ENCODE peak calls at places on chromosomes 6 and 20, in seven cellular contexts. Y is cardiac muscle cell, I is transverse colon, X is left ventricle myocardium inferior, G is colonic mucosa, R is tibial nerve, E is Panc1. J is an unnamed sample.

GRCh38 chr20:51661609-51662178 is 106.5 kb downstream of the ATP9A start:
- DNase-seq in Y (no peak), I (no peak), X (no peak), G (no peak), R (no peak), E (no peak), J (no peak)

GRCh38 chr6:80872194-80872950 is 765.9 kb downstream of the BCKDHB start:
- DNase-seq in Y (no peak), I (no peak), X (peak), G (no peak), R (peak), E (no peak), J (no peak)

GRCh38 chr6:51584163-51584562 is 503.2 kb downstream of the PKHD1 start:
- DNase-seq in Y (no peak), I (no peak), X (no peak), G (no peak), R (no peak), E (no peak), J (no peak)

GRCh38 chr6:34459899-34460593 is 5.8 kb upstream of the PACSIN1 start:
- DNase-seq in Y (peak), I (peak), X (no peak), G (peak), R (peak), E (peak), J (no peak)

GRCh38 chr20:51534764-51535386 is 7.6 kb downstream of the NFATC2 start:
- DNase-seq in Y (no peak), I (no peak), X (no peak), G (no peak), R (no peak), E (no peak), J (no peak)

GRCh38 chr6:133610271-133610840 is 278.6 kb upstream of the TCF21 start:
- DNase-seq in Y (no peak), I (no peak), X (no peak), G (no peak), R (no peak), E (no peak), J (no peak)

GRCh38 chr6:14638932-14639875 is 521.6 kb downstream of the CD83 start:
- DNase-seq in Y (no peak), I (peak), X (peak), G (peak), R (no peak), E (no peak), J (no peak)

GRCh38 chr20:16173044-16173443 is 400.2 kb downstream of the KIF16B start:
- DNase-seq in Y (no peak), I (no peak), X (no peak), G (no peak), R (no peak), E (no peak), J (no peak)

GRCh38 chr6:118509009-118509617 is 39.0 kb upstream of the PLN start:
- DNase-seq in Y (peak), I (no peak), X (no peak), G (no peak), R (peak), E (peak), J (no peak)

GRCh38 chr6:108437821-108438220 is 122.9 kb upstream of the FOXO3 start:
- DNase-seq in Y (no peak), I (no peak), X (no peak), G (no peak), R (no peak), E (no peak), J (no peak)

GRCh38 chr6:89369009-89369408 is 16.5 kb upstream of the UBE2J1 start:
- DNase-seq in Y (peak), I (peak), X (peak), G (peak), R (peak), E (no peak), J (no peak)

GRCh38 chr6:13470240-13471140 is 16.9 kb downstream of the GFOD1 start:
- DNase-seq in Y (no peak), I (no peak), X (no peak), G (no peak), R (no peak), E (no peak), J (no peak)

GRCh38 chr20:45823949-45824835 is 2.9 kb downstream of the TNNC2 start:
- DNase-seq in Y (peak), I (peak), X (peak), G (peak), R (no peak), E (no peak), J (no peak)

GRCh38 chr6:134288538-134289203 is 29.2 kb downstream of the SGK1 start:
- DNase-seq in Y (no peak), I (no peak), X (no peak), G (no peak), R (peak), E (peak), J (no peak)

GRCh38 chr6:120108061-120108795 is 758.7 kb upstream of the MAN1A1 start:
- DNase-seq in Y (no peak), I (no peak), X (no peak), G (no peak), R (no peak), E (no peak), J (no peak)

GRCh38 chr20:61230166-61230565 is 21.9 kb upstream of the CDH4 start:
- DNase-seq in Y (no peak), I (no peak), X (no peak), G (no peak), R (no peak), E (no peak), J (no peak)

GRCh38 chr6:54847799-54848597 is 1.4 kb downstream of the FAM83B start:
- DNase-seq in Y (no peak), I (no peak), X (no peak), G (peak), R (no peak), E (peak), J (no peak)

GRCh38 chr6:22804620-22805271 is 235.4 kb downstream of the HDGFL1 start:
- DNase-seq in Y (no peak), I (no peak), X (no peak), G (no peak), R (no peak), E (no peak), J (no peak)

GRCh38 chr6:135600931-135601330 is 103.4 kb upstream of the AHI1 start:
- DNase-seq in Y (no peak), I (no peak), X (no peak), G (no peak), R (no peak), E (no peak), J (no peak)

GRCh38 chr6:145400508-145400907 is 334.8 kb downstream of the EPM2A start:
- DNase-seq in Y (no peak), I (no peak), X (no peak), G (no peak), R (no peak), E (no peak), J (no peak)

GRCh38 chr20:12067686-12068085 is 150.0 kb downstream of the BTBD3 start:
- DNase-seq in Y (peak), I (no peak), X (no peak), G (no peak), R (no peak), E (no peak), J (no peak)

GRCh38 chr6:134173936-134174789 is 121.7 kb upstream of the SLC2A12 start:
- DNase-seq in Y (peak), I (peak), X (peak), G (peak), R (peak), E (peak), J (no peak)

GRCh38 chr20:37714973-37715657 is 21.3 kb downstream of the CTNNBL1 start:
- DNase-seq in Y (no peak), I (no peak), X (no peak), G (no peak), R (no peak), E (no peak), J (no peak)

GRCh38 chr6:139539852-139540251 is 165.4 kb upstream of the CITED2 start:
- DNase-seq in Y (no peak), I (peak), X (peak), G (no peak), R (no peak), E (peak), J (no peak)

GRCh38 chr6:148839044-148839443 is 92.2 kb downstream of the UST start:
- DNase-seq in Y (no peak), I (no peak), X (no peak), G (no peak), R (no peak), E (no peak), J (no peak)

GRCh38 chr6:125262026-125263013 is 39.4 kb downstream of the HDDC2 start:
- DNase-seq in Y (no peak), I (no peak), X (no peak), G (no peak), R (no peak), E (no peak), J (no peak)

GRCh38 chr6:105835373-105835772 is 250.8 kb upstream of the PRDM1 start:
- DNase-seq in Y (peak), I (peak), X (no peak), G (no peak), R (no peak), E (no peak), J (no peak)

GRCh38 chr6:29477923-29478450 is 9.8 kb downstream of the MAS1L start:
- DNase-seq in Y (no peak), I (no peak), X (no peak), G (no peak), R (no peak), E (no peak), J (no peak)

GRCh38 chr6:97958143-97958542 is 675.1 kb upstream of the MMS22L start:
- DNase-seq in Y (no peak), I (no peak), X (peak), G (no peak), R (no peak), E (no peak), J (no peak)

GRCh38 chr20:57493091-57493615 is 31.8 kb downstream of the CTCFL start:
- DNase-seq in Y (no peak), I (no peak), X (no peak), G (no peak), R (no peak), E (no peak), J (no peak)

GRCh38 chr6:145055567-145055966 is 679.8 kb downstream of the EPM2A start:
- DNase-seq in Y (no peak), I (no peak), X (no peak), G (no peak), R (no peak), E (no peak), J (no peak)

GRCh38 chr6:113873043-113873667 is 16.0 kb downstream of the MARCKS start:
- DNase-seq in Y (no peak), I (peak), X (peak), G (peak), R (peak), E (no peak), J (peak)

GRCh38 chr20:34891166-34892062 is 15.0 kb downstream of the ACSS2 start:
- DNase-seq in Y (no peak), I (no peak), X (no peak), G (no peak), R (no peak), E (peak), J (no peak)

GRCh38 chr20:43415661-43416430 is 41.9 kb upstream of the SRSF6 start:
- DNase-seq in Y (no peak), I (no peak), X (no peak), G (no peak), R (no peak), E (no peak), J (no peak)

GRCh38 chr6:146470091-146470770 is 73.4 kb upstream of the RAB32 start:
- DNase-seq in Y (no peak), I (no peak), X (no peak), G (no peak), R (no peak), E (no peak), J (no peak)

GRCh38 chr20:64233725-64234124 is 21.8 kb upstream of the PCMTD2 start:
- DNase-seq in Y (no peak), I (no peak), X (peak), G (no peak), R (no peak), E (no peak), J (no peak)

GRCh38 chr6:134029495-134030455 is 22.6 kb downstream of the SLC2A12 start:
- DNase-seq in Y (no peak), I (no peak), X (no peak), G (no peak), R (no peak), E (no peak), J (no peak)

GRCh38 chr6:10771371-10771894 is 23.8 kb downstream of the TMEM14B start:
- DNase-seq in Y (peak), I (no peak), X (no peak), G (no peak), R (no peak), E (no peak), J (no peak)

GRCh38 chr6:165559632-165560031 is 103.4 kb downstream of the PDE10A start:
- DNase-seq in Y (no peak), I (no peak), X (no peak), G (no peak), R (no peak), E (no peak), J (no peak)

GRCh38 chr20:17626217-17627007 is 55.6 kb downstream of the RRBP1 start:
- DNase-seq in Y (no peak), I (no peak), X (peak), G (no peak), R (no peak), E (no peak), J (no peak)
- TF ChIP-seq CTCF in Y (no peak), I (no peak), X (no peak), G (no peak), R (no peak), E (no peak), J (no peak)

GRCh38 chr6:84868149-84868548 is 103.8 kb upstream of the TBX18 start:
- DNase-seq in Y (no peak), I (no peak), X (no peak), G (no peak), R (no peak), E (no peak), J (no peak)

GRCh38 chr6:84871925-84872324 is 107.5 kb upstream of the TBX18 start:
- DNase-seq in Y (no peak), I (no peak), X (no peak), G (no peak), R (no peak), E (no peak), J (no peak)

GRCh38 chr6:84870693-84871092 is 106.3 kb upstream of the TBX18 start:
- DNase-seq in Y (no peak), I (no peak), X (no peak), G (no peak), R (no peak), E (no peak), J (no peak)

GRCh38 chr6:84866715-84867114 is 102.3 kb upstream of the TBX18 start:
- DNase-seq in Y (no peak), I (no peak), X (no peak), G (no peak), R (no peak), E (no peak), J (no peak)

GRCh38 chr6:84867521-84867920 is 103.1 kb upstream of the TBX18 start:
- DNase-seq in Y (no peak), I (no peak), X (no peak), G (no peak), R (no peak), E (no peak), J (no peak)
- H3K27ac ChIP-seq in Y (no peak), I (no peak), X (no peak), G (no peak), R (no peak), E (no peak), J (no peak)

DNA sequence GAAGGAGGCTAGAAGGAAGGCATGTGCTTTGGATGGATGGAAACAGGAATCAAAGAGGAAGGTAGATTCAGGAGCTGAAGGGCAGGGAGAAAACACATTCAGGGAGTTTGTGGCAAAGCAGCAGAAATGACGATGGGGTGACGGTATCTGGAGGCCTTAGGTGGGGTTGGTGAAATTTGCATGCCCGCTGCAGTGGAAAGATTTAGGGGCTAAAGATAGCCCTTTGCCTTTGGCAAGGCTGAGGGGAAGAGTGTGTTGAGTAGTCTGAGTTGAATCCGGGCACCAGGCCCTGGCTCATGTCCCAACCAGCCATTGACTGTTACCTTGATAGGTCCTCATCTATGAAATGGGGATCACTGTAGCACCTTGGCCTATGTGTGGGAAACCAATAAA is 1.3 kb downstream of the GZF1 start:
- DNase-seq in Y (no peak), I (no peak), X (peak), G (no peak), R (no peak), E (no peak), J (no peak)
- H3K4me3 ChIP-seq in Y (peak), I (no peak), X (peak), G (peak), R (no peak), E (peak), J (peak)

DNA sequence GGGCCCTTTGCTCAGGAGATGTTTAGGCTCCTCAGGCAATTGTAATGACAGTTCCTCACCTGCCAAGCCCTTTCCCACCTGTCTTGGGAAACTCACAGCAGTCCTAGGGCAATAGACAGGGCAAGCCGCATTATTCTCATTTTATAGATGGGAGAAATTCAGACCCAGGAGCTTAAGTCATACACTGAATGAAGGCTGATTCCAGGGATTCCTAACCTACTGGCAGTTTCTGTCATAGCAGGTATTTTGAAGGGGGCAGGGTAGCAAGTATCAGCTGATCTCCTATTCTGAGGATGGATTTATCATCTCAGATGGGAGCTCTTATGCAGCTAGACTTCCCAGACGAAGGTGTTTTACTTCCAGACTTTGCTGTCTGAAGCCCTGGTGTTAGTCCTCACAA is 61.4 kb upstream of the MYL9 start:
- DNase-seq in Y (no peak), I (no peak), X (no peak), G (no peak), R (no peak), E (no peak), J (no peak)
- TF ChIP-seq CTCF in Y (no peak), I (no peak), X (no peak), G (no peak), R (no peak), E (no peak), J (no peak)

DNA sequence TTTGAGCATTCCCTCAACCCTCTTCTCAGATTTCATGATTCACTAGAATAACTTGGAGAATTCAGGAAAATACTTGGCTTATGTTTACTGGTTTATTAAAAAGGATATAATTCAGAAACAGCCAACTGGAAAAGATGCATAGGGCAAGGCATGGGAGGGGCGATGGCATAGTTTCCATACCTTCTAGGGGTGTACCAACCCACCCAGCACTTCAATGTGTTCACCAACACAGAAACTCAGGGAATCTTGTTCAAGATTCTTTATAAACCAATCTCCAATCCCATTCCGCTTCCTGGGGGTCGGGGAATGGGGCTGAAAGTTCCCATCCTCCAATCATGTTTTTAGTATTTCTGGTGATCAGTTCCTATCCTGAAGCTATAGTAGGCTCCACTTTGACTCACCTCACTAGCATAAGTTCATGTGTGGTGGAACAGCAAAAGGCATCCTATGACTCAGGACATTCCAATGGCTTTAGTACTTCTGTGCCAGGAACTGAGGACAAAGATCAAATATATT is 164.4 kb downstream of the SIM1 start:
- DNase-seq in Y (no peak), I (no peak), X (no peak), G (no peak), R (no peak), E (peak), J (no peak)
- H3K27ac ChIP-seq in Y (no peak), I (no peak), X (no peak), G (no peak), R (no peak), E (peak), J (no peak)

GRCh38 chr6:83430606-83431544 is at the start of gene ME1:
- DNase-seq in Y (peak), I (peak), X (peak), G (peak), R (peak), E (no peak), J (no peak)
- H3K4me3 ChIP-seq in Y (peak), I (peak), X (peak), G (peak), R (peak), E (peak), J (peak)

DNA sequence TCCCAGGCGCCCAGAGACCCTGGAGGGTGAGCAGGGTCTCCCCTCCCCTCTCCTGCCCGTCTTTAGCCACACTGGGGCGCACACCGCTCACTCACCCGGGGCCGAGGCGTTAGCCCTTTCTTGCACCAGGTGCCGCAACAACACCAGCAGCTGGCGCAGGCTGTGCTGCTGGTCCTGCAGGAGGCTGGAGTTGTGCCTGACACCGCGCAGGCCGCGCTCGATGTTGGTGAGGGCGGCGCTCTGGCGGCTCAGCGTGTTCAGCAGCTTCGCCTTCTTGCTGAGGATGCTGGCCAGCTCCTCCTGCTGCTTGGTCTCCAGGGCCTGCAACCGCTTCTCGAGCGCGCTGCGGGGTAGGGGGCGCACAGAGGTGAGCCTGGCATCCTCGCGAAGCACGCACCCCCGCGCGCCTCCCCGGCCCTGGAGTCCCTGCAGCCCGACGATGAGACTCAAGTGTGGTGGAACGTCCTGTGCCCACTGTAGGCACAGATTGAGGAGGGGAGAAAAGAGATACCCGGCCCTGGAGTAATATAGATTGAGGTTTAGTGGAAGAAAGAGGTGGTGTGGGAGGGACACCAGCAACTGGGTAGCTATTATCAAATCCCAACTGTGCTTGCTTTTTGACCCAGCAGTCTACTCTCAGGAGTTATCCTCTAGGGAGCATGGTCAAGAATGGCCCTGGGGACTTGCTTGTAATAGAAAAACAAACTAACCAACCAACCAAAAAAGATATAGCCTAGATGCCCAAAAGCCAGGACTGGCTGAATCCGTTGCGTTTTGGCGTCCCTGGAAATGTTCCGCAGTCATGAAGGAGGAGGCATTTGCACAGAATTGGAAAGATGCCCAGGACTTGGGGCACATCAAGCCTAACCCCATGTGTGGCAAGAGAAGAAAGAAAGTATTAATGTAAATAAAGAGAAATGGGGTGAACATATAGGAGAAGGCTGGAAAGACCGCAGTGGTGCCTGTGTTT is 30.9 kb downstream of the ANGPT4 start:
- DNase-seq in Y (peak), I (no peak), X (peak), G (no peak), R (peak), E (no peak), J (no peak)
- TF ChIP-seq CTCF in Y (peak), I (no peak), X (peak), G (no peak), R (peak), E (no peak), J (peak)